ENCODE peak calls at places on chromosomes 3 and 15, in seven cellular contexts. X, T, D, Z, P, H and F are unnamed samples.

GRCh38 chr3:122689587-122689986 is 8.9 kb downstream of the PARP14 start:
- DNase-seq in X (no peak), T (peak; percentile 52), D (no peak), Z (no peak), P (no peak), H (no peak), F (no peak)

GRCh38 chr3:108096506-108097325 is 5.9 kb upstream of the CD47 start:
- DNase-seq in X (peak; percentile 69), T (no peak), D (no peak), Z (no peak), P (no peak), H (no peak), F (no peak)

GRCh38 chr15:92665100-92665555 is 9.6 kb upstream of the FAM174B start:
- DNase-seq in X (peak; percentile 60), T (peak; percentile 90), D (no peak), Z (no peak), P (no peak), H (no peak), F (no peak)

GRCh38 chr3:49841126-49841525 is 15.2 kb downstream of the TRAIP start:
- DNase-seq in X (peak; percentile 59), T (peak; percentile 44), D (peak; percentile 64), Z (no peak), P (no peak), H (no peak), F (no peak)

GRCh38 chr3:117268318-117268717 is 558.7 kb downstream of the TUSC7 start:
- DNase-seq in X (no peak), T (no peak), D (no peak), Z (no peak), P (no peak), H (no peak), F (no peak)

GRCh38 chr3:106589306-106589942 is 720.6 kb upstream of the CBLB start:
- DNase-seq in X (no peak), T (peak; percentile 72), D (no peak), Z (no peak), P (no peak), H (no peak), F (no peak)

GRCh38 chr15:89299896-89300295 is 34.7 kb downstream of the POLG start:
- DNase-seq in X (no peak), T (peak; percentile 71), D (no peak), Z (no peak), P (no peak), H (no peak), F (no peak)

GRCh38 chr3:127568604-127569003 is 21.9 kb downstream of the TPRA1 start:
- DNase-seq in X (no peak), T (no peak), D (no peak), Z (no peak), P (no peak), H (no peak), F (no peak)

GRCh38 chr3:169659858-169660614 is 3.5 kb downstream of the MECOM start:
- DNase-seq in X (no peak), T (peak; percentile 9), D (peak; percentile 5), Z (no peak), P (peak; percentile 16), H (no peak), F (peak; percentile 18)

GRCh38 chr15:82918607-82919230 is 33.8 kb downstream of the HOMER2 start:
- DNase-seq in X (no peak), T (no peak), D (no peak), Z (no peak), P (no peak), H (no peak), F (no peak)

GRCh38 chr3:71885001-71885400 is 100.1 kb upstream of the PROK2 start:
- DNase-seq in X (no peak), T (no peak), D (no peak), Z (no peak), P (no peak), H (no peak), F (no peak)

GRCh38 chr15:81040757-81041156 is 40.0 kb downstream of the TLNRD1 start:
- DNase-seq in X (no peak), T (no peak), D (no peak), Z (no peak), P (no peak), H (no peak), F (no peak)

GRCh38 chr3:117734431-117734830 is 1024.9 kb downstream of the TUSC7 start:
- DNase-seq in X (no peak), T (no peak), D (no peak), Z (no peak), P (no peak), H (no peak), F (no peak)

GRCh38 chr3:15079083-15079482 is 14.0 kb upstream of the MRPS25 start:
- DNase-seq in X (no peak), T (no peak), D (no peak), Z (no peak), P (no peak), H (no peak), F (no peak)

GRCh38 chr3:70201975-70202374 is 110.5 kb downstream of the MDFIC2 start:
- DNase-seq in X (no peak), T (no peak), D (no peak), Z (no peak), P (no peak), H (no peak), F (no peak)

GRCh38 chr3:11206953-11207352 is 52.7 kb downstream of the HRH1 start:
- DNase-seq in X (no peak), T (no peak), D (no peak), Z (no peak), P (no peak), H (no peak), F (no peak)

GRCh38 chr15:57566840-57567239 is 24.9 kb upstream of the MYZAP start:
- DNase-seq in X (no peak), T (peak; percentile 16), D (no peak), Z (no peak), P (peak; percentile 70), H (no peak), F (no peak)

GRCh38 chr15:69224383-69224782 is 63.9 kb downstream of the GLCE start:
- DNase-seq in X (no peak), T (peak; percentile 29), D (no peak), Z (no peak), P (no peak), H (no peak), F (no peak)

GRCh38 chr3:45646051-45646585 is 43.1 kb upstream of the SACM1L start:
- DNase-seq in X (no peak), T (no peak), D (no peak), Z (no peak), P (no peak), H (no peak), F (no peak)

GRCh38 chr3:47414666-47415587 is 34.1 kb downstream of the PTPN23 start:
- DNase-seq in X (no peak), T (no peak), D (no peak), Z (no peak), P (no peak), H (no peak), F (no peak)

GRCh38 chr3:126811530-126811929 is 107.5 kb downstream of the CHCHD6 start:
- DNase-seq in X (no peak), T (peak; percentile 27), D (no peak), Z (no peak), P (no peak), H (no peak), F (no peak)

GRCh38 chr3:107344722-107345121 is 32.5 kb upstream of the CCDC54 start:
- DNase-seq in X (no peak), T (no peak), D (no peak), Z (no peak), P (no peak), H (no peak), F (no peak)

GRCh38 chr3:35648347-35648746 is 9.0 kb downstream of the ARPP21 start:
- DNase-seq in X (no peak), T (peak; percentile 42), D (no peak), Z (no peak), P (no peak), H (no peak), F (no peak)

GRCh38 chr15:62306851-62307504 is 141.9 kb upstream of the C2CD4B start:
- DNase-seq in X (peak; percentile 80), T (peak; percentile 87), D (peak; percentile 55), Z (peak; percentile 63), P (peak; percentile 58), H (peak; percentile 46), F (no peak)

GRCh38 chr3:51982838-51983577 is at the start of gene ACY1:
- DNase-seq in X (peak; percentile 95), T (peak; percentile 91), D (peak; percentile 83), Z (peak; percentile 86), P (peak; percentile 87), H (peak; percentile 80), F (peak; percentile 70)
- TF ChIP-seq CTCF in X (no peak), T (no peak), D (peak; percentile 32), Z (no peak), P (peak; percentile 7), H (no peak), F (no peak)

DNA sequence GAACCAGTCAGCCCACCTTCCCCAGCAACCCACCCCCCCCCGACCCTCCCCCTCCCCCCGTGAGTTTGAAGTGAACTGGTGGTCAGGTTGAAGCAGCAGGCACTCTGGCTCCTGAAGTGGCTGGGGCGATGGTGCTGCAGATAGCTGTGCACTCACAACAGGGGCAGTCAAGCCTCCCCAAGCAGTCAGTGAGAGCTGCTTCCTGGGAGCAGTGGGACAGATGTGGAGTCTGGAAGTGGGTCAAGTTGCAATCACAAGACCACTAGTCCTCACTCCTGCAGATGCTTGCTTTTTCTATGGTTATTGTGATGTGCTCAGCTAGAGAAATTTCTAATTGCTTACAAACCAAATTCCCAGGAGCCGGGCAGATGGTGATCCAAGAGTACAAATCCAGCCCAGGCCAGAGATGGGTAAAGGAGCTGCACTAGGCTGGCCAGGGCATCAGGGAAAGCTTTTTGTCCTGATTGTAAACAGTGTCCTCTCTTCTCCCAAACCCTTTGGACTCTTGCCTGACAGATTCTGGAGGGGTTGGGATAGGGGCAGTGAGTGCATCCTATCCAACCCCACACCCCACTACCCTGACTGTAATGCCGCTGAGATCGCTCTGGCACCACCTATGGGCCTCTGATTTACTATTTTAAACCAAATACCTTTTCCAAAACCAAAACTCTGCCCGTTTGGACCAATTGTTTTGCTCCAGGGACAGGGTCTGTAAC is 9.8 kb upstream of the CLPX start:
- DNase-seq in X (no peak), T (no peak), D (no peak), Z (no peak), P (no peak), H (peak; percentile 51), F (no peak)
- TF ChIP-seq CTCF in X (no peak), T (no peak), D (no peak), Z (no peak), P (no peak), H (no peak), F (no peak)

DNA sequence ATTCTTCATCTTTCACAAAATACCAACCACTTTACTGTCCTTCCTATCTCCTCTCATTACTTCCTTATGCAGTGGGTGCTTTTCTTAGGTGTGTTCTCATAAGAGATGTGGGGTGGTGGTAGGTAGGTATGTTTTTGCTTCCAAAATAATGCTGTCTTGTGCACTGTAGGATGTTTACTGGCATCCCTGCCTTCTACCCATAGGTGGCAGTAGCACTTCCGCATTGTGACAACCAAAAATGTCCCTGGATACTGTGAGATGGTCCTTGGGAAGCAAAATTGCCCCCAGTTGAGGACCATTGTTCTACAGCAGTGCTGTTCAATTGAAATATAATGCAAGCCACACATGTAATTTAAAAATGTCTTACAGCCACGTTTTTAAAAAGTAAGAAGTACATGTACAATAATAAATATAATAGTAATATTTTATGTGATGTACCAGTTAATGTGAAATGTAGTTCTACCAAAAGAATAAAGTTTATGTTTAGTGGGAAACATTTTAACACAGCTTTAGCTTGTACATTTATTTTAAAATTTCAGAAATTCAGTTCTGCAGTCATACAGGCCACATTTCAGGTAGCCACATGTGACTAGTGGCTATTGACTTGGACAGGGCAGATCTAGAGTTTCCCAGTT is 75.2 kb downstream of the NEO1 start:
- DNase-seq in X (peak; percentile 45), T (peak; percentile 46), D (peak; percentile 56), Z (no peak), P (peak; percentile 5), H (no peak), F (no peak)
- TF ChIP-seq CTCF in X (peak; percentile 88), T (peak; percentile 98), D (peak; percentile 82), Z (peak; percentile 64), P (peak; percentile 80), H (no peak), F (no peak)

GRCh38 chr3:30606301-30607031 is at the start of gene TGFBR2:
- DNase-seq in X (peak; percentile 38), T (peak; percentile 100), D (peak; percentile 90), Z (peak; percentile 98), P (peak; percentile 96), H (peak; percentile 97), F (peak; percentile 84)
- TF ChIP-seq CTCF in X (peak; percentile 1), T (no peak), D (no peak), Z (peak; percentile 39), P (peak; percentile 34), H (peak; percentile 52), F (no peak)